ENCODE peak calls at places on chromosomes 12 and 14, in seven cellular contexts. H, E, I, J, F, Y and X are unnamed samples.

GRCh38 chr12:82473111-82473754 is 114.9 kb downstream of the METTL25 start:
- DNase-seq in H (no peak), E (no peak), I (no peak), J (no peak), F (no peak), Y (peak; percentile 34), X (no peak)

GRCh38 chr12:42130670-42131402 is 13.8 kb downstream of the GXYLT1 start:
- DNase-seq in H (no peak), E (peak; percentile 41), I (no peak), J (no peak), F (no peak), Y (no peak), X (no peak)

GRCh38 chr14:60790850-60791249 is 56.3 kb downstream of the MNAT1 start:
- DNase-seq in H (no peak), E (no peak), I (no peak), J (no peak), F (no peak), Y (no peak), X (no peak)

GRCh38 chr12:6792522-6793201 is 3.3 kb downstream of the CD4 start:
- DNase-seq in H (no peak), E (no peak), I (peak; percentile 32), J (no peak), F (no peak), Y (no peak), X (no peak)

GRCh38 chr12:13702401-13702800 is 279.0 kb downstream of the GRIN2B start:
- DNase-seq in H (no peak), E (no peak), I (no peak), J (no peak), F (no peak), Y (no peak), X (no peak)

GRCh38 chr12:57280234-57281062 is 29.5 kb upstream of the STAC3 start:
- DNase-seq in H (no peak), E (peak; percentile 61), I (no peak), J (peak; percentile 89), F (no peak), Y (peak; percentile 70), X (peak; percentile 64)

GRCh38 chr14:33676135-33676566 is 274.7 kb downstream of the EGLN3 start:
- DNase-seq in H (peak; percentile 36), E (no peak), I (peak; percentile 62), J (peak; percentile 37), F (peak; percentile 21), Y (peak; percentile 89), X (no peak)

GRCh38 chr12:40010899-40011774 is 94.7 kb downstream of the SLC2A13 start:
- DNase-seq in H (no peak), E (peak; percentile 17), I (peak; percentile 80), J (peak; percentile 80), F (no peak), Y (peak; percentile 61), X (peak; percentile 28)

GRCh38 chr12:104888456-104888855 is 69.6 kb downstream of the SLC41A2 start:
- DNase-seq in H (no peak), E (no peak), I (no peak), J (no peak), F (no peak), Y (no peak), X (no peak)

GRCh38 chr14:96121660-96122395 is 82.7 kb downstream of the C14orf132 start:
- DNase-seq in H (no peak), E (no peak), I (no peak), J (no peak), F (no peak), Y (no peak), X (no peak)

GRCh38 chr12:79267580-79267979 is 403.0 kb downstream of the SYT1 start:
- DNase-seq in H (no peak), E (no peak), I (no peak), J (no peak), F (no peak), Y (no peak), X (no peak)

GRCh38 chr12:26058308-26058707 is 66.5 kb downstream of the BHLHE41 start:
- DNase-seq in H (no peak), E (no peak), I (no peak), J (peak; percentile 58), F (no peak), Y (no peak), X (no peak)
- TF ChIP-seq CTCF in H (no peak), E (no peak), I (no peak), J (no peak), F (no peak), Y (peak; percentile 35), X (peak; percentile 78)

GRCh38 chr12:108704527-108704926 is 26.8 kb downstream of the CORO1C start:
- DNase-seq in H (no peak), E (no peak), I (no peak), J (no peak), F (no peak), Y (no peak), X (no peak)
- H3K4me1 ChIP-seq in H (peaks cover 6% of the 10 kb centered on the region), E (no peaks in the 10 kb centered on the region), I (peaks cover 53% of the 10 kb centered on the region), J (peaks cover 32% of the 10 kb centered on the region), F (no peaks in the 10 kb centered on the region), Y (peaks cover 6% of the 10 kb centered on the region), X (no peaks in the 10 kb centered on the region)

DNA sequence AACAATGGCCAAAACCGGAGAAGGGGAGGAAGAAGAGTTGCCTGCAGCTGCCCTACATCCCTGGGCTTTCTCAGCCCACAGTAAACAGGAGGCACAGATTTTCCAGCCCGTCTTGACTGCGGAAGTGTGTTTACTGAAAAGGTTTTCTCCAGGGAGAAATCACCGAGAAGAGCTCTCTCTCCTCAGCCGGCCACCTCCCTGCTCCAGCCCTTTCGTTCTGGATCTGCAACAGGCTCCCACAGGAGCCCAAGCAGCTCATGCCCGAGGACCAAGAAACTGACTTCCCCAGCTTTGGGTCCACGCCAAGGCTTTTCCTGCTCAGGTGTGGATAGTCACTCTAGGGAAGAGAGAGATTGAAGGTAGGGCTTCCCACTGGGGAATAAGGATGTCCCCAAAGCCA is 61.7 kb downstream of the BCL11B start:
- DNase-seq in H (no peak), E (no peak), I (no peak), J (no peak), F (no peak), Y (no peak), X (no peak)
- TF ChIP-seq CTCF in H (no peak), E (no peak), I (no peak), J (no peak), F (no peak), Y (no peak), X (no peak)

GRCh38 chr12:65533177-65533883 is 254.8 kb downstream of the MSRB3 start:
- DNase-seq in H (no peak), E (no peak), I (no peak), J (no peak), F (no peak), Y (no peak), X (no peak)
- H3K4me1 ChIP-seq in H (peaks cover 7% of the 10 kb centered on the region), E (peaks cover 7% of the 10 kb centered on the region), I (no peaks in the 10 kb centered on the region), J (peaks cover 21% of the 10 kb centered on the region), F (no peaks in the 10 kb centered on the region), Y (peaks cover 2% of the 10 kb centered on the region), X (peaks cover 33% of the 10 kb centered on the region)

GRCh38 chr12:52811191-52812072 is 2.5 kb downstream of the KRT4 start:
- DNase-seq in H (no peak), E (no peak), I (no peak), J (no peak), F (no peak), Y (no peak), X (no peak)

GRCh38 chr12:52812073-52812400 is 1.9 kb downstream of the KRT4 start:
- DNase-seq in H (no peak), E (no peak), I (no peak), J (no peak), F (no peak), Y (no peak), X (no peak)

GRCh38 chr12:52808573-52809160 is 5.2 kb downstream of the KRT4 start:
- DNase-seq in H (no peak), E (no peak), I (no peak), J (no peak), F (no peak), Y (no peak), X (no peak)

GRCh38 chr12:52809166-52809565 is 4.8 kb downstream of the KRT4 start:
- DNase-seq in H (no peak), E (no peak), I (no peak), J (no peak), F (no peak), Y (no peak), X (no peak)

GRCh38 chr12:52810554-52810953 is 3.4 kb downstream of the KRT4 start:
- DNase-seq in H (no peak), E (no peak), I (no peak), J (no peak), F (no peak), Y (no peak), X (no peak)
- TF ChIP-seq CTCF in H (no peak), E (no peak), I (no peak), J (no peak), F (no peak), Y (no peak), X (no peak)

GRCh38 chr12:21644516-21644915 is 13.1 kb downstream of the LDHB start:
- DNase-seq in H (no peak), E (no peak), I (no peak), J (no peak), F (no peak), Y (no peak), X (no peak)

GRCh38 chr12:21647179-21647578 is 10.5 kb downstream of the LDHB start:
- DNase-seq in H (no peak), E (no peak), I (no peak), J (no peak), F (no peak), Y (no peak), X (no peak)

GRCh38 chr12:21648378-21648777 is 9.3 kb downstream of the LDHB start:
- DNase-seq in H (no peak), E (no peak), I (no peak), J (no peak), F (no peak), Y (no peak), X (no peak)

GRCh38 chr12:21642707-21643389 is 14.8 kb downstream of the LDHB start:
- DNase-seq in H (no peak), E (no peak), I (no peak), J (no peak), F (no peak), Y (no peak), X (no peak)

GRCh38 chr12:21643758-21644157 is 13.9 kb downstream of the LDHB start:
- DNase-seq in H (no peak), E (no peak), I (no peak), J (no peak), F (no peak), Y (no peak), X (no peak)
- H3K4me1 ChIP-seq in H (peaks cover 4% of the 10 kb centered on the region), E (peaks cover 12% of the 10 kb centered on the region), I (no peaks in the 10 kb centered on the region), J (peaks cover 97% of the 10 kb centered on the region), F (peaks cover 25% of the 10 kb centered on the region), Y (no peaks in the 10 kb centered on the region), X (no peaks in the 10 kb centered on the region)

DNA sequence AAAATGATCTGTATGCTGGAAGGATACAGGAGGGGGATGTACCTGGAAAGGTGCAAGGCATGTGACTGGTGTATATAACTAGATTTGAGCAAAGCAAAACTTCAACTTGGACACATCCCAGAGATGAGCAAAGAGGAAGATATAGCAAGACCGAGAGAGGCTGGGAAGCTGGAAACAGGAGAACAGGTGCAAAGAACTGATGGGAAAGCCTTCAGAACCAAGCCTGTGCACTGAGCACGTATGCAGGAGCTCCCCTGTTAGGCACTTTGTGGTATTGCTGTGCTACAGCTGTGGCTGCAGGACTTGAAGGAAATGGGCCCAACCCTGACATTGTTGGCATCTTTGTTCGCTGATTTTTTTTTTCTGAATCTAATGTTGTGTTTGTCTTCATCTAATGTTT is 120.7 kb upstream of the PWP1 start:
- DNase-seq in H (no peak), E (no peak), I (peak; percentile 35), J (peak; percentile 51), F (no peak), Y (peak; percentile 64), X (no peak)
- TF ChIP-seq CTCF in H (peak; percentile 67), E (peak; percentile 33), I (no peak), J (peak; percentile 32), F (no peak), Y (peak; percentile 68), X (peak; percentile 18)